ENCODE peak calls at places on chromosomes 16 and 17, in four cellular contexts. One of them, this sample, is unnamed.
A peak's percentile ranks its signal among the peaks of the same experiment; 100 is the strongest.

GRCh38 chr16:20966746-20967145 is 66.2 kb downstream of the LYRM1 start:
- DNase-seq in heart left ventricle: no peak
- DNase-seq in IMR-90: no peak
- DNase-seq in PC-9: no peak
- DNase-seq in this sample: no peak

GRCh38 chr16:87956169-87956770 is 5.0 kb downstream of the BANP start:
- DNase-seq in heart left ventricle: peak; percentile 66
- DNase-seq in IMR-90: peak; percentile 83
- DNase-seq in PC-9: peak; percentile 32
- DNase-seq in this sample: peak; percentile 50

GRCh38 chr17:61584266-61584665 is 6.8 kb downstream of the NACA2 start:
- DNase-seq in heart left ventricle: no peak
- DNase-seq in IMR-90: no peak
- DNase-seq in PC-9: no peak
- DNase-seq in this sample: no peak

GRCh38 chr17:56808503-56808902 is 25.2 kb downstream of the C17orf67 start:
- DNase-seq in heart left ventricle: no peak
- DNase-seq in IMR-90: no peak
- DNase-seq in PC-9: no peak
- DNase-seq in this sample: no peak

GRCh38 chr16:83895942-83896341 is 3.0 kb upstream of the MLYCD start:
- DNase-seq in heart left ventricle: no peak
- DNase-seq in IMR-90: no peak
- DNase-seq in PC-9: no peak
- DNase-seq in this sample: no peak

GRCh38 chr17:27327397-27327796 is 33.5 kb downstream of the WSB1 start:
- DNase-seq in heart left ventricle: no peak
- DNase-seq in IMR-90: no peak
- DNase-seq in PC-9: no peak
- DNase-seq in this sample: no peak

GRCh38 chr16:51084074-51084928 is 66.8 kb downstream of the SALL1 start:
- DNase-seq in heart left ventricle: no peak
- DNase-seq in IMR-90: no peak
- DNase-seq in PC-9: no peak
- DNase-seq in this sample: no peak

GRCh38 chr17:74049167-74049797 is 154.2 kb upstream of the RPL38 start:
- DNase-seq in heart left ventricle: no peak
- DNase-seq in IMR-90: no peak
- DNase-seq in PC-9: no peak
- DNase-seq in this sample: no peak

GRCh38 chr16:65896448-65897153 is 469.9 kb upstream of the CDH5 start:
- DNase-seq in heart left ventricle: no peak
- DNase-seq in IMR-90: no peak
- DNase-seq in PC-9: no peak
- DNase-seq in this sample: no peak

GRCh38 chr16:68444058-68444657 is 4.2 kb downstream of the SMPD3 start:
- DNase-seq in heart left ventricle: peak; percentile 33
- DNase-seq in IMR-90: peak; percentile 21
- DNase-seq in PC-9: no peak
- DNase-seq in this sample: no peak

GRCh38 chr16:3032624-3033023 is 4.1 kb downstream of the BICDL2 start:
- DNase-seq in heart left ventricle: no peak
- DNase-seq in IMR-90: no peak
- DNase-seq in PC-9: no peak
- DNase-seq in this sample: no peak

GRCh38 chr16:52068447-52069074 is 478.4 kb downstream of the TOX3 start:
- DNase-seq in heart left ventricle: no peak
- DNase-seq in IMR-90: peak; percentile 10
- DNase-seq in PC-9: no peak
- DNase-seq in this sample: no peak

GRCh38 chr16:48158296-48158695 is 2.5 kb upstream of the ABCC12 start:
- DNase-seq in heart left ventricle: no peak
- DNase-seq in IMR-90: peak; percentile 75
- DNase-seq in PC-9: peak; percentile 88
- DNase-seq in this sample: no peak

GRCh38 chr17:44345497-44346026 is 460 bp downstream of the GRN start:
- DNase-seq in heart left ventricle: no peak
- DNase-seq in IMR-90: peak; percentile 59
- DNase-seq in PC-9: peak; percentile 63
- DNase-seq in this sample: no peak

GRCh38 chr17:42016952-42017865 is at the start of gene DNAJC7:
- DNase-seq in heart left ventricle: peak; percentile 96
- DNase-seq in IMR-90: peak; percentile 89
- DNase-seq in PC-9: peak; percentile 80
- DNase-seq in this sample: peak; percentile 92

GRCh38 chr17:65918921-65919546 is 272.9 kb downstream of the CEP112 start:
- DNase-seq in heart left ventricle: no peak
- DNase-seq in IMR-90: no peak
- DNase-seq in PC-9: no peak
- DNase-seq in this sample: no peak

GRCh38 chr17:40621558-40621957 is 26.1 kb downstream of the SMARCE1 start:
- DNase-seq in heart left ventricle: no peak
- DNase-seq in IMR-90: peak; percentile 48
- DNase-seq in PC-9: no peak
- DNase-seq in this sample: no peak

GRCh38 chr16:66224186-66224585 is 142.3 kb upstream of the CDH5 start:
- DNase-seq in heart left ventricle: no peak
- DNase-seq in IMR-90: no peak
- DNase-seq in PC-9: no peak
- DNase-seq in this sample: no peak

GRCh38 chr17:77375526-77375916 is 234.8 kb downstream of the SEC14L1 start:
- DNase-seq in heart left ventricle: no peak
- DNase-seq in IMR-90: no peak
- DNase-seq in PC-9: no peak
- DNase-seq in this sample: no peak

GRCh38 chr16:47646914-47647313 is 185.8 kb downstream of the PHKB start:
- DNase-seq in heart left ventricle: no peak
- DNase-seq in IMR-90: no peak
- DNase-seq in PC-9: no peak
- DNase-seq in this sample: no peak

GRCh38 chr17:10435096-10435495 is 13.3 kb upstream of the MYH8 start:
- DNase-seq in heart left ventricle: no peak
- DNase-seq in IMR-90: no peak
- DNase-seq in PC-9: no peak
- DNase-seq in this sample: no peak

GRCh38 chr16:48013476-48013875 is 142.3 kb downstream of the ABCC12 start:
- DNase-seq in heart left ventricle: no peak
- DNase-seq in IMR-90: no peak
- DNase-seq in PC-9: peak; percentile 56
- DNase-seq in this sample: no peak

GRCh38 chr16:8756755-8757154 is 40.7 kb downstream of the TMEM186 start:
- DNase-seq in heart left ventricle: no peak
- DNase-seq in IMR-90: no peak
- DNase-seq in PC-9: no peak
- DNase-seq in this sample: no peak

GRCh38 chr16:8753411-8754054 is 43.9 kb downstream of the TMEM186 start:
- DNase-seq in heart left ventricle: no peak
- DNase-seq in IMR-90: no peak
- DNase-seq in PC-9: no peak
- DNase-seq in this sample: no peak

GRCh38 chr16:8752706-8753105 is 44.7 kb downstream of the TMEM186 start:
- DNase-seq in heart left ventricle: no peak
- DNase-seq in IMR-90: no peak
- DNase-seq in PC-9: no peak
- DNase-seq in this sample: no peak

DNA sequence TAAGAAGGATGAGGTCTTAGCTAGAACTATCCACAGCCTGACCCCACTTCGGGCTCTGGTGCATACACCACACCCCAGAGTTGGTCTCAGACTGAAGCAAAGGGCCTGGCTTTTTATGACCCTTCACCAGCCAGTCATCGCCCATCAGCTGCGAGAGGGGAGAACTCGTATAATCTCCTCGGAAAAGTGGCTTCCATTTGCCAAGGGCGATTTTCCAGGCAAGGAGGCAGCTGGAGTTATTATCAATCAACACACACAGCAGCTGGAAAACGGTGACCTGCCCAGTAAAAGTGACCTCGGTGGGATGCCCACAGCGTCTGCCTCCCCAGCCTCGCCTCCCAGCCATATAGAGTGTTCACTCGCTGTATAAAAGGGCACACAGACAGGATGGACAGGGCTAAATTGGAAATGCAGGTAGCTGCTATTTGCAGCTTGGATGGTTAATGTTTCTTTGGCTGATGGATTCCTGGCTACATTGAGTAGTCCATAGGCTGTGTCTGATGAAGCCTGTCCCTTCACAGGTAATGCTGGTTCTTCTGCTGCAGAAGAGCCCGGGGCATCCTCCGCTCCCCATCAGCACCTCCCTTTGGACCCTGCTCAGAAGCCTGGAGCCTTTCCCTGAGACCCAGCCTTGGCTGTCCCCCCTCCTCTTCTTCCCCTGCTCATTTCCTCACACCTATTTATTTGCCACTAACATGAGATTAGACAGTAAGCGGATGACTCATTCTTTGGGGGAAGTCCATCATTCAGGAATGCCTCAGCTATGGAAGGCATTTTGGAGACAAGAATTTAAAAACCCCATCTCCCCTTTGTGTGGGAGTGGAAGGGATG is 45.7 kb downstream of the TMEM186 start:
- DNase-seq in heart left ventricle: no peak
- DNase-seq in IMR-90: peak; percentile 78
- DNase-seq in PC-9: peak; percentile 69
- DNase-seq in this sample: no peak
- H3K27ac ChIP-seq in heart left ventricle: no peak overlapping the region
- H3K27ac ChIP-seq in IMR-90: no peak overlapping the region
- H3K27ac ChIP-seq in PC-9: no peak overlapping the region
- H3K27ac ChIP-seq in this sample: no peak overlapping the region

DNA sequence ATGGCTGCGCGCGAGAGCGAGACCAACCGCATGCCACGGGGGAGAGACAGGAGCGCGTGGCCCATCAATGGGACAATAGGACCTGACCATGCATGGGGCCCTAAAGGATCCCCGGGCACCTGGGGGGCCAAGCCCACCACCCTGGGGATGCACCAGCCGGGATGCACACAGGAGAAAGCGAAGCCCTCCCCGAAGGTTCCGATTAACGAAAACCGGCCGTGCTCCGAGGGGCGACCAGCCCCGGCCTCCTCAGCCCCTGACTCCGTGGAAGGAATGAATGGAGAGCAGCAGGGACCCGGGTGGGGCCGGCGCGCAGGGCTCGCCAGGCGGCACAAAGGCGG is 488 bp downstream of the JPT1 start:
- DNase-seq in heart left ventricle: no peak
- DNase-seq in IMR-90: no peak
- DNase-seq in PC-9: no peak
- DNase-seq in this sample: no peak
- H3K4me1 ChIP-seq in heart left ventricle: peaks cover 8% of the 10 kb centered on the region
- H3K4me1 ChIP-seq in IMR-90: no peaks in the 10 kb centered on the region
- H3K4me1 ChIP-seq in PC-9: peaks cover 36% of the 10 kb centered on the region
- H3K4me1 ChIP-seq in this sample: peaks cover 22% of the 10 kb centered on the region

GRCh38 chr17:67679721-67680120 is 38.0 kb upstream of the NOL11 start:
- DNase-seq in heart left ventricle: no peak
- DNase-seq in IMR-90: no peak
- DNase-seq in PC-9: no peak
- DNase-seq in this sample: no peak
- H3K9me3 ChIP-seq in heart left ventricle: no peaks in the 10 kb centered on the region
- H3K9me3 ChIP-seq in IMR-90: no peaks in the 10 kb centered on the region
- H3K9me3 ChIP-seq in PC-9: no peaks in the 10 kb centered on the region
- H3K9me3 ChIP-seq in this sample: no peaks in the 10 kb centered on the region

GRCh38 chr16:71927383-71927782 is 32.1 kb downstream of the IST1 start:
- DNase-seq in heart left ventricle: peak; percentile 85
- DNase-seq in IMR-90: peak; percentile 90
- DNase-seq in PC-9: peak; percentile 71
- DNase-seq in this sample: peak; percentile 45
- H3K27ac ChIP-seq in heart left ventricle: peak overlapping the region; percentile 77
- H3K27ac ChIP-seq in IMR-90: peak overlapping the region; percentile 56
- H3K27ac ChIP-seq in PC-9: peak overlapping the region; percentile 47
- H3K27ac ChIP-seq in this sample: peak overlapping the region; percentile 83

GRCh38 chr16:57808589-57808988 is 6.3 kb upstream of the KIFC3 start:
- DNase-seq in heart left ventricle: no peak
- DNase-seq in IMR-90: no peak
- DNase-seq in PC-9: no peak
- DNase-seq in this sample: no peak
- H3K4me1 ChIP-seq in heart left ventricle: peaks cover 21% of the 10 kb centered on the region
- H3K4me1 ChIP-seq in IMR-90: peaks cover 17% of the 10 kb centered on the region
- H3K4me1 ChIP-seq in PC-9: peaks cover 74% of the 10 kb centered on the region
- H3K4me1 ChIP-seq in this sample: peaks cover 59% of the 10 kb centered on the region

GRCh38 chr16:35565626-35566025 is 2106.2 kb downstream of the TP53TG3F start:
- DNase-seq in heart left ventricle: no peak
- DNase-seq in IMR-90: no peak
- DNase-seq in PC-9: peak; percentile 59
- DNase-seq in this sample: no peak
- H3K9me3 ChIP-seq in heart left ventricle: no peaks in the 10 kb centered on the region
- H3K9me3 ChIP-seq in IMR-90: peaks cover 22% of the 10 kb centered on the region
- H3K9me3 ChIP-seq in PC-9: no peaks in the 10 kb centered on the region
- H3K9me3 ChIP-seq in this sample: no peaks in the 10 kb centered on the region

This sample was measured in left ventricle myocardium inferior.